ENCODE peak calls at places on chromosomes 1 and 21, in five cellular contexts. K is NCI-H1105, X is WTC11, W is NCI-H460, A is NCI-H146. I is an unnamed sample.

GRCh38 chr1:37513795-37514349 is 694 bp downstream of the MEAF6 start:
- DNase-seq in W (no peak), A (peak; percentile 75), K (peak; percentile 67), X (peak; percentile 65), I (peak; percentile 31)

GRCh38 chr1:205543351-205544305 is 39.2 kb downstream of the CDK18 start:
- DNase-seq in K (peak; percentile 48), W (peak; percentile 16), A (peak; percentile 86), X (peak; percentile 71), I (no peak)

GRCh38 chr1:219090618-219091017 is 83.1 kb upstream of the LYPLAL1 start:
- DNase-seq in A (no peak), X (no peak), K (no peak), W (no peak), I (no peak)

GRCh38 chr21:23695449-23695848 is 1911.8 kb downstream of the MRPL39 start:
- DNase-seq in K (no peak), X (no peak), A (no peak), W (no peak), I (no peak)

GRCh38 chr1:241990040-241990439 is 8.9 kb downstream of the MAP1LC3C start:
- DNase-seq in A (peak; percentile 64), K (no peak), W (peak; percentile 79), X (peak; percentile 44), I (no peak)

GRCh38 chr1:162213281-162213909 is 143.9 kb downstream of the NOS1AP start:
- DNase-seq in X (no peak), W (no peak), A (no peak), K (no peak), I (no peak)

GRCh38 chr1:52876843-52877242 is 34.3 kb downstream of the ZYG11A start:
- DNase-seq in K (no peak), A (no peak), W (no peak), X (no peak), I (no peak)

GRCh38 chr1:119952496-119952895 is 56.2 kb upstream of the ADAM30 start:
- DNase-seq in X (no peak), A (no peak), K (no peak), W (no peak), I (no peak)

GRCh38 chr1:6328696-6329095 is 64.9 kb downstream of the ACOT7 start:
- DNase-seq in K (no peak), X (no peak), A (no peak), W (no peak), I (no peak)

GRCh38 chr1:221292652-221293051 is 413.4 kb downstream of the HLX start:
- DNase-seq in W (no peak), X (peak; percentile 53), A (peak; percentile 7), K (no peak), I (no peak)

GRCh38 chr1:88683516-88683847 is 591 bp upstream of the PKN2 start:
- DNase-seq in W (no peak), K (peak; percentile 69), X (peak; percentile 32), A (peak; percentile 67), I (no peak)

GRCh38 chr21:35467536-35467935 is 418.4 kb upstream of the RUNX1 start:
- DNase-seq in A (no peak), X (no peak), K (no peak), W (no peak), I (no peak)

GRCh38 chr1:227949341-227949921 is 1.7 kb upstream of the WNT9A start:
- DNase-seq in A (no peak), W (no peak), X (no peak), K (no peak), I (no peak)

GRCh38 chr1:85484264-85484663 is 19.3 kb upstream of the DDAH1 start:
- DNase-seq in X (no peak), A (no peak), W (no peak), K (no peak), I (no peak)

GRCh38 chr1:150557065-150557600 is 7.9 kb downstream of the ADAMTSL4 start:
- DNase-seq in X (no peak), W (no peak), K (no peak), A (no peak), I (no peak)

GRCh38 chr1:201448981-201449380 is 20.0 kb downstream of the PHLDA3 start:
- DNase-seq in K (no peak), W (no peak), X (no peak), A (no peak), I (no peak)

I was measured in central memory CD4-positive, alpha-beta T cell.